ENCODE peak calls at places on chromosomes 13 and 19, in four cellular contexts. W is esophagus squamous epithelium, C is heart left ventricle, X is body of pancreas. R is an unnamed sample. For H3K36me3, the result is how much of the 10 kb centered on the place peaks cover.

GRCh38 chr19:49663224-49663623 is 2.4 kb downstream of the IRF3 start:
- DNase-seq in W (no peak), C (peak), X (no peak), R (no peak)

GRCh38 chr13:40330950-40331349 is 335.5 kb downstream of the FOXO1 start:
- DNase-seq in W (no peak), C (no peak), X (no peak), R (no peak)

GRCh38 chr13:52869050-52869449 is 20.6 kb upstream of the PCDH8 start:
- DNase-seq in W (no peak), C (no peak), X (no peak), R (no peak)

GRCh38 chr19:2309734-2310362 is 1.9 kb upstream of the LINGO3 start:
- DNase-seq in W (no peak), C (no peak), X (peak), R (peak)

GRCh38 chr13:71137106-71137505 is 729.9 kb downstream of the DACH1 start:
- DNase-seq in W (no peak), C (no peak), X (no peak), R (no peak)

GRCh38 chr19:14023404-14024235 is 4.3 kb upstream of the RLN3 start:
- DNase-seq in W (no peak), C (peak), X (peak), R (peak)

GRCh38 chr19:33904681-33905080 is 108.0 kb downstream of the KCTD15 start:
- DNase-seq in W (no peak), C (peak), X (peak), R (peak)

GRCh38 chr13:46469064-46469463 is 82.0 kb upstream of the RUBCNL start:
- DNase-seq in W (no peak), C (no peak), X (no peak), R (no peak)

GRCh38 chr13:32068255-32068654 is 36.7 kb downstream of the FRY start:
- DNase-seq in W (no peak), C (no peak), X (no peak), R (no peak)

GRCh38 chr13:85608255-85608829 is 190.9 kb downstream of the SLITRK6 start:
- DNase-seq in W (no peak), C (no peak), X (no peak), R (no peak)

GRCh38 chr19:45476349-45476717 is 8.5 kb downstream of the FOSB start:
- DNase-seq in W (no peak), C (no peak), X (no peak), R (no peak)

GRCh38 chr19:45569619-45570421 is 14.8 kb downstream of the OPA3 start:
- DNase-seq in W (no peak), C (peak), X (peak), R (peak)

GRCh38 chr13:101838305-101838835 is 385.9 kb downstream of the ITGBL1 start:
- DNase-seq in W (no peak), C (no peak), X (no peak), R (peak)

GRCh38 chr19:29841209-29841558 is 29.4 kb downstream of the CCNE1 start:
- DNase-seq in W (no peak), C (no peak), X (no peak), R (peak)

GRCh38 chr13:51221674-51222509 is at the start of gene FAM124A:
- DNase-seq in W (no peak), C (peak), X (peak), R (peak)

GRCh38 chr13:21106089-21106488 is 44.7 kb upstream of the LATS2 start:
- DNase-seq in W (no peak), C (no peak), X (no peak), R (no peak)

GRCh38 chr13:102227696-102228095 is 174.2 kb downstream of the FGF14 start:
- DNase-seq in W (no peak), C (no peak), X (no peak), R (no peak)

GRCh38 chr13:32737111-32737571 is 150.9 kb downstream of the PDS5B start:
- DNase-seq in W (no peak), C (no peak), X (no peak), R (no peak)

GRCh38 chr13:46170687-46171086 is 11.3 kb downstream of the LCP1 start:
- DNase-seq in W (no peak), C (no peak), X (no peak), R (no peak)

GRCh38 chr19:18733196-18733647 is 49.7 kb downstream of the CRTC1 start:
- DNase-seq in W (no peak), C (no peak), X (peak), R (peak)

GRCh38 chr19:32316034-32316433 is 29.4 kb upstream of the ZNF507 start:
- DNase-seq in W (no peak), C (no peak), X (no peak), R (no peak)

GRCh38 chr13:25679154-25679553 is 307.4 kb downstream of the ATP8A2 start:
- DNase-seq in W (no peak), C (no peak), X (no peak), R (no peak)

GRCh38 chr13:87671031-87671823 is at the start of gene SLITRK5:
- DNase-seq in W (no peak), C (peak), X (peak), R (peak)

GRCh38 chr13:23618341-23618740 is 48.1 kb downstream of the TNFRSF19 start:
- DNase-seq in W (no peak), C (no peak), X (no peak), R (peak)

GRCh38 chr13:112743451-112744305 is 53.8 kb downstream of the ATP11A start:
- DNase-seq in W (no peak), C (no peak), X (no peak), R (no peak)

GRCh38 chr19:45638930-45639729 is at the start of gene EML2:
- DNase-seq in W (no peak), C (peak), X (peak), R (peak)

GRCh38 chr13:51177188-51177587 is 45.0 kb upstream of the FAM124A start:
- DNase-seq in W (no peak), C (no peak), X (no peak), R (no peak)

GRCh38 chr13:113840541-113841354 is 23.1 kb downstream of the GAS6 start:
- DNase-seq in W (no peak), C (no peak), X (peak), R (no peak)

GRCh38 chr13:100409132-100409531 is 179.5 kb downstream of the GGACT start:
- DNase-seq in W (no peak), C (no peak), X (no peak), R (no peak)

GRCh38 chr19:45800009-45800553 is 7.4 kb upstream of the DMWD start:
- DNase-seq in W (no peak), C (no peak), X (no peak), R (peak)

GRCh38 chr13:83765796-83766195 is 116.5 kb downstream of the SLITRK1 start:
- DNase-seq in W (no peak), C (no peak), X (no peak), R (peak)

GRCh38 chr19:50830266-50831025 is 2.9 kb downstream of the KLK15 start:
- DNase-seq in W (no peak), C (no peak), X (no peak), R (peak)

GRCh38 chr13:51958217-51958547 is 53.1 kb downstream of the ATP7B start:
- DNase-seq in W (no peak), C (no peak), X (no peak), R (no peak)

GRCh38 chr19:28948531-28948930 is 264.4 kb downstream of the UQCRFS1 start:
- DNase-seq in W (no peak), C (no peak), X (no peak), R (no peak)

GRCh38 chr19:35673121-35673804 is 6.9 kb downstream of the UPK1A start:
- DNase-seq in W (no peak), C (peak), X (peak), R (no peak)

GRCh38 chr19:9981406-9982260 is 28.7 kb downstream of the COL5A3 start:
- DNase-seq in W (no peak), C (no peak), X (no peak), R (no peak)

GRCh38 chr13:41621716-41622508 is 164.6 kb downstream of the RGCC start:
- DNase-seq in W (no peak), C (no peak), X (no peak), R (no peak)

GRCh38 chr19:38665950-38666661 is 18.7 kb downstream of the ACTN4 start:
- DNase-seq in W (no peak), C (peak), X (peak), R (no peak)

GRCh38 chr19:38665219-38665931 is 17.9 kb downstream of the ACTN4 start:
- DNase-seq in W (no peak), C (no peak), X (no peak), R (no peak)

GRCh38 chr19:38663156-38663651 is 15.8 kb downstream of the ACTN4 start:
- DNase-seq in W (no peak), C (no peak), X (no peak), R (no peak)

GRCh38 chr19:38663957-38664502 is 16.6 kb downstream of the ACTN4 start:
- DNase-seq in W (no peak), C (peak), X (peak), R (no peak)

DNA sequence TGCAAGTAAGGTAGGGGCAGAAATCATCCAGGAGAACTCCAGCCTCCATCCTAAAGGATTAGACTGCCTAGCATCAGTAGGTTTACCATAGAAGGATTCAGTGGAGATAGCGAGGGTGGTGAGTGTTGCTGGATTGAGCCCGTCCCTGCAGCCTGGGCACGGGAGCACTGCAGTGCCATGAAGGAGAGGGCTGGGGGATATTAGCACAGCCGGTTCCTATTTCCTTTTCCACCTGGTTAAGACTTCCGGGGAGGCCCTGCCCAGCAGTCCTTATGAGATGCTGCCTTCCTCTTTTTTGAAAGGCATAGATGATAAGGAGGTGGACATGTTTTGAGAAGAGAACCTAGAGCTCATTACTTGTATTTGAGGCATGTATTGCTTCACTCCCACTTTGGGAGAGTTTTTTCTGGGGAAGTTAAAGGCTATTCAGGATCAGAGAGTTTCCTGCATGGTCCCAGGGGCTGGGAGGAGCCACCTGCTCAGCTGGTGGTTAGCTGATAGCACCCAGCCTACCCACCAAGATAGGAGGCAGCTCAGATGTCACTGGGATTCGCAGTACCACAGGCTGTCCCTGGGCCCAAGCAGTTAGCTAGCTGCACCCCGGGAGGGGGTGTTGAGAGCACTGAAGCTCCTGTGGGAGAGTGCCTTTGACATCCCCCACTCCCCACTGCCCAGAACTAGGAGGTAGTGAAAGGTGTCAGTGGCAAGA is 17.2 kb downstream of the ACTN4 start:
- DNase-seq in W (no peak), C (peak), X (no peak), R (no peak)
- H3K36me3 ChIP-seq in W (under half), C (under half), X (under half), R (under half)

GRCh38 chr19:1221141-1221903 is 15.7 kb downstream of the STK11 start:
- DNase-seq in W (no peak), C (peak), X (peak), R (no peak)

GRCh38 chr19:1221904-1222255 is 15.9 kb downstream of the CBARP start:
- DNase-seq in W (no peak), C (no peak), X (no peak), R (no peak)

GRCh38 chr19:1218751-1219567 is 13.4 kb downstream of the STK11 start:
- DNase-seq in W (no peak), C (no peak), X (no peak), R (no peak)

GRCh38 chr19:1220452-1221037 is 15.0 kb downstream of the STK11 start:
- DNase-seq in W (no peak), C (no peak), X (no peak), R (no peak)

DNA sequence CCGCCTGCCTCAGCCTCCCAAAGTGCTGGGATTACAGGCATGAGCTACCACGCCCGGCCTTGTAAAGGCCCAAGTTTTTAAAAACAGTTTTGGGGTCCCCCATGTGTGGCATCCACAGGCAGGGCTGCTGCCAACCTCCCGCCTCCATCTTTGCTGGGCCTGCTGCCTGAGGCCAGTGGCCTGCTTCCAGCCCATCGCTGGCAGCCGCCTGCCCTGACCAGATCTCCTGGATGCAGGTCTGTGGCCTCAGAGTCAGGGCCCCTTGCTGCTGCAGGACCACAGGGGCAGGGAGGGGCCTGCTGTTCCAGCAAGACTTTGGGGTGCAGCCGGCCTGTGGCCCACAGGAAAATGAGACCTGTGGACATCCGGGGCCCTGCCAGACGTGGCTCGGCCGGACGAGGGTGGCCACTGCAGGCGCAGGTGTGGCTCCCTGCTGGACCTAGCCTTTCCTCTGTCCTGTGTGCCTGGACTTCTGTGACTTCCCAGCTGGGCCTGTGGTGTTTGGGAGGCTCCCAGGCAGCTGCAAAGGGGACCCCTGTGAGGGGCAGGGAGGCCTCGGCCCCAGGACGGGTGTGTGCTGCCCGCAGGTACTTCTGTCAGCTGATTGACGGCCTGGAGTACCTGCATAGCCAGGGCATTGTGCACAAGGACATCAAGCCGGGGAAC is 14.3 kb downstream of the STK11 start:
- DNase-seq in W (no peak), C (no peak), X (no peak), R (no peak)
- H3K36me3 ChIP-seq in W (half or more), C (under half), X (under half), R (under half)

DNA sequence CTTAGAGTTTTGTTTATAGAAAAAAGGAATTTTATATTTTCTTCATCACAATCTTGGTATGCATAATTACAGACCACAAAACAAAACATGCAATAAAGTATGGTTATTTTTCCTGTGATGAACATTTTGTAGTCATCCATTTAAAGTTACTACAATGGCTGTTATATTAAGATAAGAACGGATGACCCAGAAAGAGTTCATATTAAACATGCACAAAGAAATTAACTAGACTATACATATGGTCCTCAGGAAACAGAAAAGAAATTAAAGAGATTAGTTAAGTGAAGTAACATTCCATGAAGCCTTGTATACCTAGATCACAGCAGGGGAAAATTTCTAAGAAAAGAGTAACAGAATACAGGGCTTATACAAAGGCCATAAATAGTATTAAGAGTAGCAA is 36.8 kb downstream of the RBM26 start:
- DNase-seq in W (no peak), C (no peak), X (no peak), R (no peak)
- H3K36me3 ChIP-seq in W (half or more), C (under half), X (under half), R (half or more)

DNA sequence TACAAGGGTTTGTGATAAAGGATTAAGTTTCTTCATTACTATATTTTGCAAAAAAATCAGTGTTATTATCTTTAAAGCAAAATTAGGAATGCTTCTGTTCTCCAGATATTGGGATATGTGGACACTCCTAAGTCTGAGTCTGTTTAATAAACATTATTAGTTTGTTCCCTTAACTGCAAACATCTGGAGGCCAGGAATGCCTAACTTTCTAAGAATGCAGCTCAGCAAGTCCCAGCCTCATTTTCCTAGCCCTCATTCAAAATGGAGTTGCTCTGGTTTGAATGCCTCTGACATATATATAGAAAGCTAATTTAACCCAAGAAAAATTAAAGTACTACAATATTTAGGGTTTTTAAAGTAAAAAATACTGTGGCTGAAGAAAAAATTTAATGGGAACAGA is 33.6 kb upstream of the EDNRB start:
- DNase-seq in W (no peak), C (no peak), X (no peak), R (no peak)
- H3K36me3 ChIP-seq in W (under half), C (under half), X (under half), R (under half)

GRCh38 chr13:72788831-72789230 is 6.9 kb downstream of the PIBF1 start:
- DNase-seq in W (no peak), C (no peak), X (no peak), R (no peak)
- H3K36me3 ChIP-seq in W (half or more), C (under half), X (under half), R (under half)

DNA sequence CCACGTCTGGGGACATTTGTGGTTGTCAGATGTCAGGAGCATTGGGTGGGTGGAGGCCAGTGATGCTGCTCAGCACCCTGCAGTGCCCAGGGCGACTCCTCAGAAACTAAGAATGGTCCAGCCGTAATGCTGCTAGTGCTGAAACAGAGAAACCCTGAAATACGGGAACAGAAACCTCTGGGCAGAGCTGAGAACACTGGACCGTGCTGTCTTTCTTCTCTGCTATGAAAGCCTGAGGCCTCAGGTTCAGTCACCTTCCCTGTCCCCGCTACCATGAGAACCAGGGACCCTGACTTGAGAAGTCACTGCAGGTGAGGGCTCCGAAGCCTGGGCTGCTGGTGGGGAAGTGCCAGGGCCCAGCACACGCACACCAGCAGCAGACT is 13.4 kb downstream of the CAPS start:
- DNase-seq in W (no peak), C (no peak), X (no peak), R (no peak)
- H3K36me3 ChIP-seq in W (half or more), C (under half), X (under half), R (under half)

GRCh38 chr13:110643324-110643723 is 28.0 kb downstream of the NAXD start:
- DNase-seq in W (no peak), C (no peak), X (no peak), R (no peak)
- H3K36me3 ChIP-seq in W (half or more), C (under half), X (under half), R (under half)